ENCODE peak calls at places on chromosomes 7 and 10, in seven cellular contexts. One of them, this sample, is unnamed.

GRCh38 chr7:134602921-134603394 is 43.7 kb upstream of the BPGM start:
- DNase-seq in Calu3: no peak
- DNase-seq in anterior cingulate cortex: no peak
- DNase-seq in activated naive CD4-positive, alpha-beta T cell: no peak
- DNase-seq in breast epithelium: no peak
- DNase-seq in sciatic nerve: no peak
- DNase-seq in activated effector memory CD4-positive, alpha-beta T cell treated with Interleukin-2 at 50 U/mL for 16 hours: no peak
- DNase-seq in this sample: no peak

GRCh38 chr10:111646021-111646420 is 537.5 kb downstream of the GPAM start:
- DNase-seq in Calu3: no peak
- DNase-seq in anterior cingulate cortex: no peak
- DNase-seq in activated naive CD4-positive, alpha-beta T cell: no peak
- DNase-seq in breast epithelium: no peak
- DNase-seq in sciatic nerve: no peak
- DNase-seq in activated effector memory CD4-positive, alpha-beta T cell treated with Interleukin-2 at 50 U/mL for 16 hours: no peak
- DNase-seq in this sample: no peak

GRCh38 chr10:6586501-6586900 is 6.4 kb upstream of the PRKCQ start:
- DNase-seq in Calu3: no peak
- DNase-seq in anterior cingulate cortex: no peak
- DNase-seq in activated naive CD4-positive, alpha-beta T cell: no peak
- DNase-seq in breast epithelium: no peak
- DNase-seq in sciatic nerve: no peak
- DNase-seq in activated effector memory CD4-positive, alpha-beta T cell treated with Interleukin-2 at 50 U/mL for 16 hours: no peak
- DNase-seq in this sample: no peak

GRCh38 chr7:101816499-101817030 is 861 bp upstream of the CUX1 start:
- DNase-seq in Calu3: peak
- DNase-seq in anterior cingulate cortex: no peak
- DNase-seq in activated naive CD4-positive, alpha-beta T cell: no peak
- DNase-seq in breast epithelium: no peak
- DNase-seq in sciatic nerve: peak
- DNase-seq in activated effector memory CD4-positive, alpha-beta T cell treated with Interleukin-2 at 50 U/mL for 16 hours: no peak
- DNase-seq in this sample: no peak

GRCh38 chr7:142412551-142413193 is 154.8 kb upstream of the PRSS58 start:
- DNase-seq in Calu3: peak
- DNase-seq in anterior cingulate cortex: no peak
- DNase-seq in activated naive CD4-positive, alpha-beta T cell: no peak
- DNase-seq in breast epithelium: no peak
- DNase-seq in sciatic nerve: no peak
- DNase-seq in activated effector memory CD4-positive, alpha-beta T cell treated with Interleukin-2 at 50 U/mL for 16 hours: no peak
- DNase-seq in this sample: no peak

GRCh38 chr7:31017036-31017747 is 34.9 kb upstream of the ADCYAP1R1 start:
- DNase-seq in Calu3: no peak
- DNase-seq in anterior cingulate cortex: no peak
- DNase-seq in activated naive CD4-positive, alpha-beta T cell: no peak
- DNase-seq in breast epithelium: no peak
- DNase-seq in sciatic nerve: no peak
- DNase-seq in activated effector memory CD4-positive, alpha-beta T cell treated with Interleukin-2 at 50 U/mL for 16 hours: no peak
- DNase-seq in this sample: no peak

GRCh38 chr7:76048668-76048988 is 722 bp downstream of the MDH2 start:
- DNase-seq in Calu3: no peak
- DNase-seq in anterior cingulate cortex: no peak
- DNase-seq in activated naive CD4-positive, alpha-beta T cell: no peak
- DNase-seq in breast epithelium: no peak
- DNase-seq in sciatic nerve: no peak
- DNase-seq in activated effector memory CD4-positive, alpha-beta T cell treated with Interleukin-2 at 50 U/mL for 16 hours: peak
- DNase-seq in this sample: no peak

GRCh38 chr10:6033954-6034353 is 28.2 kb downstream of the IL2RA start:
- DNase-seq in Calu3: no peak
- DNase-seq in anterior cingulate cortex: no peak
- DNase-seq in activated naive CD4-positive, alpha-beta T cell: no peak
- DNase-seq in breast epithelium: no peak
- DNase-seq in sciatic nerve: peak
- DNase-seq in activated effector memory CD4-positive, alpha-beta T cell treated with Interleukin-2 at 50 U/mL for 16 hours: no peak
- DNase-seq in this sample: no peak

GRCh38 chr7:148609045-148609725 is 18.6 kb downstream of the C7orf33 start:
- DNase-seq in Calu3: no peak
- DNase-seq in anterior cingulate cortex: no peak
- DNase-seq in activated naive CD4-positive, alpha-beta T cell: no peak
- DNase-seq in breast epithelium: no peak
- DNase-seq in sciatic nerve: no peak
- DNase-seq in activated effector memory CD4-positive, alpha-beta T cell treated with Interleukin-2 at 50 U/mL for 16 hours: no peak
- DNase-seq in this sample: no peak

GRCh38 chr10:24039897-24040296 is 169.0 kb upstream of the KIAA1217 start:
- DNase-seq in Calu3: no peak
- DNase-seq in anterior cingulate cortex: no peak
- DNase-seq in activated naive CD4-positive, alpha-beta T cell: no peak
- DNase-seq in breast epithelium: no peak
- DNase-seq in sciatic nerve: no peak
- DNase-seq in activated effector memory CD4-positive, alpha-beta T cell treated with Interleukin-2 at 50 U/mL for 16 hours: no peak
- DNase-seq in this sample: no peak

GRCh38 chr10:58373446-58373834 is 11.8 kb upstream of the TFAM start:
- DNase-seq in Calu3: peak
- DNase-seq in anterior cingulate cortex: no peak
- DNase-seq in activated naive CD4-positive, alpha-beta T cell: no peak
- DNase-seq in breast epithelium: no peak
- DNase-seq in sciatic nerve: no peak
- DNase-seq in activated effector memory CD4-positive, alpha-beta T cell treated with Interleukin-2 at 50 U/mL for 16 hours: no peak
- DNase-seq in this sample: no peak

GRCh38 chr10:52703451-52703850 is 69.1 kb downstream of the MBL2 start:
- DNase-seq in Calu3: no peak
- DNase-seq in anterior cingulate cortex: no peak
- DNase-seq in activated naive CD4-positive, alpha-beta T cell: no peak
- DNase-seq in breast epithelium: no peak
- DNase-seq in sciatic nerve: no peak
- DNase-seq in activated effector memory CD4-positive, alpha-beta T cell treated with Interleukin-2 at 50 U/mL for 16 hours: no peak
- DNase-seq in this sample: no peak

GRCh38 chr7:153523320-153524015 is 528.7 kb upstream of the DPP6 start:
- DNase-seq in Calu3: no peak
- DNase-seq in anterior cingulate cortex: peak
- DNase-seq in activated naive CD4-positive, alpha-beta T cell: no peak
- DNase-seq in breast epithelium: no peak
- DNase-seq in sciatic nerve: no peak
- DNase-seq in activated effector memory CD4-positive, alpha-beta T cell treated with Interleukin-2 at 50 U/mL for 16 hours: no peak
- DNase-seq in this sample: no peak

GRCh38 chr7:99628471-99629465 is 12.0 kb downstream of the ZSCAN25 start:
- DNase-seq in Calu3: no peak
- DNase-seq in anterior cingulate cortex: no peak
- DNase-seq in activated naive CD4-positive, alpha-beta T cell: no peak
- DNase-seq in breast epithelium: no peak
- DNase-seq in sciatic nerve: no peak
- DNase-seq in activated effector memory CD4-positive, alpha-beta T cell treated with Interleukin-2 at 50 U/mL for 16 hours: no peak
- DNase-seq in this sample: no peak

GRCh38 chr10:59965899-59966650 is 59.7 kb upstream of the CCDC6 start:
- DNase-seq in Calu3: no peak
- DNase-seq in anterior cingulate cortex: no peak
- DNase-seq in activated naive CD4-positive, alpha-beta T cell: no peak
- DNase-seq in breast epithelium: no peak
- DNase-seq in sciatic nerve: no peak
- DNase-seq in activated effector memory CD4-positive, alpha-beta T cell treated with Interleukin-2 at 50 U/mL for 16 hours: no peak
- DNase-seq in this sample: no peak

GRCh38 chr7:13467111-13467547 is 522.3 kb downstream of the ETV1 start:
- DNase-seq in Calu3: no peak
- DNase-seq in anterior cingulate cortex: no peak
- DNase-seq in activated naive CD4-positive, alpha-beta T cell: no peak
- DNase-seq in breast epithelium: no peak
- DNase-seq in sciatic nerve: no peak
- DNase-seq in activated effector memory CD4-positive, alpha-beta T cell treated with Interleukin-2 at 50 U/mL for 16 hours: no peak
- DNase-seq in this sample: no peak

GRCh38 chr10:43299579-43299978 is 32.7 kb upstream of the RASGEF1A start:
- DNase-seq in Calu3: no peak
- DNase-seq in anterior cingulate cortex: no peak
- DNase-seq in activated naive CD4-positive, alpha-beta T cell: no peak
- DNase-seq in breast epithelium: no peak
- DNase-seq in sciatic nerve: no peak
- DNase-seq in activated effector memory CD4-positive, alpha-beta T cell treated with Interleukin-2 at 50 U/mL for 16 hours: peak
- DNase-seq in this sample: no peak